ENCODE peak calls at places on chromosomes 6 and 20, in five cellular contexts. A, I, L, X and U are unnamed samples.

GRCh38 chr20:15875446-15875845 is 697.8 kb downstream of the KIF16B start:
- DNase-seq in L (no peak), A (peak), X (no peak), I (no peak), U (no peak)

GRCh38 chr6:158015188-158015506 is 33.5 kb downstream of the SYNJ2 start:
- DNase-seq in X (no peak), I (no peak), A (no peak), L (no peak), U (no peak)

GRCh38 chr20:8424010-8424409 is 291.9 kb downstream of the PLCB1 start:
- DNase-seq in A (no peak), X (no peak), I (no peak), L (no peak), U (no peak)

GRCh38 chr6:26309731-26310142 is 55.3 kb upstream of the BTN3A2 start:
- DNase-seq in A (no peak), L (no peak), X (no peak), I (no peak), U (no peak)

GRCh38 chr6:121506761-121507754 is 71.6 kb downstream of the GJA1 start:
- DNase-seq in X (no peak), L (no peak), I (peak), A (no peak), U (peak)

GRCh38 chr20:9889270-9889981 is 50.5 kb upstream of the PAK5 start:
- DNase-seq in I (no peak), A (no peak), L (no peak), X (peak), U (no peak)

GRCh38 chr20:51526754-51527153 is 15.8 kb downstream of the NFATC2 start:
- DNase-seq in A (no peak), X (no peak), I (no peak), L (no peak), U (no peak)

GRCh38 chr20:24402234-24402633 is 67.2 kb upstream of the SYNDIG1 start:
- DNase-seq in A (no peak), X (no peak), I (no peak), L (no peak), U (no peak)

GRCh38 chr6:20096506-20096905 is 115.8 kb downstream of the MBOAT1 start:
- DNase-seq in X (no peak), L (no peak), I (no peak), A (no peak), U (no peak)

GRCh38 chr6:31851485-31851832 is 11.2 kb downstream of the NEU1 start:
- DNase-seq in X (no peak), I (no peak), A (no peak), L (no peak), U (no peak)

GRCh38 chr20:37414636-37415035 is 68.7 kb downstream of the SRC start:
- DNase-seq in X (no peak), L (no peak), I (no peak), A (no peak), U (no peak)

GRCh38 chr20:44326391-44327159 is 10.3 kb upstream of the R3HDML start:
- DNase-seq in I (no peak), L (no peak), X (peak), A (no peak), U (no peak)

GRCh38 chr20:54407446-54407845 is 67.9 kb upstream of the DOK5 start:
- DNase-seq in L (no peak), A (no peak), X (no peak), I (no peak), U (no peak)

GRCh38 chr6:80335061-80335660 is 228.7 kb downstream of the BCKDHB start:
- DNase-seq in L (no peak), I (no peak), A (no peak), X (no peak), U (no peak)

GRCh38 chr6:53581161-53581560 is 36.3 kb upstream of the GCLC start:
- DNase-seq in L (no peak), X (no peak), A (no peak), I (no peak), U (peak)